ENCODE peak calls at places on chromosomes 6 and 20, in eight cellular contexts. J is GM13977, A is Right ventricle myocardium superior, V is AG10803, E is ELR, P is aorta, Z is MCF 10A, O is choroid plexus epithelial cell. U is an unnamed sample.

GRCh38 chr20:33914871-33915270 is 78.8 kb upstream of the RALY start:
- DNase-seq in J (peak), A (no peak), V (no peak), E (peak), P (no peak), Z (peak), O (peak), U (no peak)

GRCh38 chr6:110826236-110827129 is 11.2 kb upstream of the CDK19 start:
- DNase-seq in J (no peak), A (no peak), V (peak), E (peak), P (peak), Z (no peak), O (no peak), U (no peak)

GRCh38 chr6:38508894-38509293 is 130.8 kb downstream of the BTBD9 start:
- DNase-seq in J (no peak), A (no peak), V (peak), E (peak), P (no peak), Z (peak), O (peak), U (peak)

GRCh38 chr6:108176281-108177089 is 10.7 kb downstream of the NR2E1 start:
- DNase-seq in J (no peak), A (no peak), V (no peak), E (no peak), P (no peak), Z (no peak), O (no peak), U (no peak)

GRCh38 chr6:91144161-91144560 is 557.3 kb upstream of the MAP3K7 start:
- DNase-seq in J (no peak), A (no peak), V (no peak), E (no peak), P (no peak), Z (no peak), O (no peak), U (no peak)

GRCh38 chr20:11080776-11081406 is 407.1 kb upstream of the JAG1 start:
- DNase-seq in J (no peak), A (no peak), V (no peak), E (no peak), P (no peak), Z (no peak), O (no peak), U (no peak)

GRCh38 chr6:113560908-113561307 is 296.2 kb upstream of the MARCKS start:
- DNase-seq in J (no peak), A (no peak), V (peak), E (peak), P (no peak), Z (peak), O (peak), U (peak)

GRCh38 chr6:41502607-41503434 is 43.4 kb upstream of the FOXP4 start:
- DNase-seq in J (no peak), A (peak), V (no peak), E (no peak), P (peak), Z (no peak), O (peak), U (no peak)

GRCh38 chr20:53623454-53624206 is 30.0 kb upstream of the ZNF217 start:
- DNase-seq in J (no peak), A (peak), V (peak), E (peak), P (peak), Z (peak), O (peak), U (no peak)

GRCh38 chr20:40564997-40565680 is 123.9 kb downstream of the MAFB start:
- DNase-seq in J (no peak), A (no peak), V (peak), E (peak), P (peak), Z (peak), O (peak), U (peak)

GRCh38 chr20:1085515-1086272 is 32.7 kb upstream of the PSMF1 start:
- DNase-seq in J (no peak), A (no peak), V (no peak), E (no peak), P (no peak), Z (no peak), O (no peak), U (no peak)

GRCh38 chr20:22389836-22390542 is 194.4 kb downstream of the FOXA2 start:
- DNase-seq in J (no peak), A (no peak), V (peak), E (peak), P (no peak), Z (peak), O (peak), U (no peak)

GRCh38 chr6:100518588-100518987 is 53.9 kb upstream of the SIM1 start:
- DNase-seq in J (no peak), A (no peak), V (no peak), E (no peak), P (no peak), Z (no peak), O (no peak), U (no peak)

GRCh38 chr6:105568121-105568520 is 165.2 kb upstream of the PREP start:
- DNase-seq in J (no peak), A (no peak), V (no peak), E (no peak), P (no peak), Z (no peak), O (no peak), U (no peak)

GRCh38 chr6:105459884-105460283 is 57.0 kb upstream of the PREP start:
- DNase-seq in J (no peak), A (no peak), V (peak), E (peak), P (no peak), Z (peak), O (peak), U (peak)

GRCh38 chr20:25867776-25868649 is 171.4 kb upstream of the ZNF337 start:
- DNase-seq in J (peak), A (peak), V (peak), E (peak), P (peak), Z (no peak), O (peak), U (no peak)

GRCh38 chr6:129686941-129687627 is 22.9 kb downstream of the ARHGAP18 start:
- DNase-seq in J (peak), A (no peak), V (peak), E (peak), P (no peak), Z (peak), O (peak), U (no peak)

GRCh38 chr20:61413752-61414151 is 161.7 kb downstream of the CDH4 start:
- DNase-seq in J (no peak), A (no peak), V (no peak), E (no peak), P (no peak), Z (no peak), O (no peak), U (no peak)

GRCh38 chr20:63626424-63627128 is at the start of gene GMEB2:
- DNase-seq in J (peak), A (peak), V (peak), E (peak), P (peak), Z (no peak), O (peak), U (peak)

GRCh38 chr20:63951398-63952209 is 4.6 kb downstream of the UCKL1 start:
- DNase-seq in J (no peak), A (no peak), V (no peak), E (no peak), P (no peak), Z (no peak), O (no peak), U (no peak)

GRCh38 chr20:63694596-63695418 is 1.6 kb upstream of the TNFRSF6B start:
- DNase-seq in J (no peak), A (peak), V (no peak), E (no peak), P (peak), Z (no peak), O (no peak), U (no peak)

GRCh38 chr6:10880366-10880765 is 1.5 kb downstream of the GCM2 start:
- DNase-seq in J (no peak), A (no peak), V (no peak), E (no peak), P (no peak), Z (no peak), O (no peak), U (no peak)